ENCODE peak calls at places on chromosomes 11 and 22, in four cellular contexts. C is GM23248, Z is astrocyte, B is mesendoderm. W is an unnamed sample.

GRCh38 chr11:66904981-66905521 is 48.2 kb downstream of the LRFN4 start:
- DNase-seq in C (no peak), Z (no peak), B (no peak), W (no peak)

GRCh38 chr22:35915477-35916013 is 113.1 kb downstream of the RBFOX2 start:
- DNase-seq in C (peak; percentile 74), Z (peak; percentile 68), B (peak; percentile 31), W (peak; percentile 47)

GRCh38 chr22:30314918-30315317 is 11.8 kb downstream of the TBC1D10A start:
- DNase-seq in C (no peak), Z (peak; percentile 32), B (peak; percentile 31), W (no peak)

GRCh38 chr11:27464155-27464759 is 8.3 kb downstream of the LGR4 start:
- DNase-seq in C (peak; percentile 53), Z (peak; percentile 86), B (peak; percentile 94), W (peak; percentile 51)

GRCh38 chr11:97990162-97990920 is 1030.4 kb upstream of the CNTN5 start:
- DNase-seq in C (no peak), Z (peak; percentile 61), B (no peak), W (peak; percentile 20)

GRCh38 chr11:17171342-17171741 is 36.4 kb downstream of the PIK3C2A start:
- DNase-seq in C (peak; percentile 65), Z (peak; percentile 59), B (peak; percentile 47), W (peak; percentile 73)

GRCh38 chr11:67628710-67629385 is 889 bp downstream of the NUDT8 start:
- DNase-seq in C (no peak), Z (no peak), B (peak; percentile 65), W (no peak)

GRCh38 chr11:108019870-108020540 is 11.3 kb downstream of the CUL5 start:
- DNase-seq in C (peak; percentile 41), Z (no peak), B (peak; percentile 46), W (peak; percentile 43)

GRCh38 chr11:8060801-8061554 is 20.0 kb upstream of the TUB start:
- DNase-seq in C (peak; percentile 98), Z (peak; percentile 88), B (no peak), W (peak; percentile 62)

GRCh38 chr11:107655607-107656006 is 56.2 kb downstream of the SLN start:
- DNase-seq in C (no peak), Z (no peak), B (no peak), W (no peak)

GRCh38 chr11:2867722-2868548 is 17.6 kb downstream of the CDKN1C start:
- DNase-seq in C (no peak), Z (no peak), B (no peak), W (no peak)

GRCh38 chr22:44107341-44107740 is 73.4 kb upstream of the PARVG start:
- DNase-seq in C (no peak), Z (peak; percentile 37), B (peak; percentile 92), W (no peak)

GRCh38 chr11:116224889-116225200 is 547.9 kb downstream of the BUD13 start:
- DNase-seq in C (no peak), Z (no peak), B (no peak), W (no peak)

GRCh38 chr11:95442531-95443050 is 211.6 kb upstream of the SESN3 start:
- DNase-seq in C (no peak), Z (no peak), B (no peak), W (no peak)

GRCh38 chr11:73402834-73403185 is 26.6 kb downstream of the RELT start:
- DNase-seq in C (peak; percentile 38), Z (no peak), B (peak; percentile 45), W (peak; percentile 30)

GRCh38 chr11:49499117-49499516 is 290.7 kb upstream of the FOLH1 start:
- DNase-seq in C (no peak), Z (no peak), B (peak; percentile 24), W (no peak)

GRCh38 chr11:8258289-8258688 is 5.4 kb downstream of the LMO1 start:
- DNase-seq in C (peak; percentile 30), Z (no peak), B (no peak), W (no peak)

GRCh38 chr11:3186166-3186953 is 21.2 kb upstream of the OSBPL5 start:
- DNase-seq in C (no peak), Z (no peak), B (no peak), W (no peak)

GRCh38 chr11:70951139-70951804 is 301.1 kb downstream of the SHANK2 start:
- DNase-seq in C (peak; percentile 13), Z (no peak), B (no peak), W (no peak)

GRCh38 chr11:67252831-67253239 is 13.4 kb upstream of the GRK2 start:
- DNase-seq in C (peak; percentile 65), Z (peak; percentile 14), B (peak; percentile 79), W (peak; percentile 40)

GRCh38 chr11:43784301-43784700 is 96.3 kb upstream of the ALKBH3 start:
- DNase-seq in C (no peak), Z (no peak), B (no peak), W (no peak)

GRCh38 chr11:118007040-118007439 is 20.8 kb downstream of the IL10RA start:
- DNase-seq in C (no peak), Z (no peak), B (no peak), W (no peak)

GRCh38 chr11:96267490-96268010 is 75.4 kb downstream of the MAML2 start:
- DNase-seq in C (no peak), Z (no peak), B (no peak), W (no peak)

GRCh38 chr11:9462806-9463537 is 2.2 kb downstream of the ZNF143 start:
- DNase-seq in C (no peak), Z (peak; percentile 16), B (peak; percentile 19), W (no peak)

GRCh38 chr11:62552931-62553838 is 6.6 kb upstream of the AHNAK start:
- DNase-seq in C (peak; percentile 98), Z (peak; percentile 96), B (peak; percentile 97), W (peak; percentile 95)

DNA sequence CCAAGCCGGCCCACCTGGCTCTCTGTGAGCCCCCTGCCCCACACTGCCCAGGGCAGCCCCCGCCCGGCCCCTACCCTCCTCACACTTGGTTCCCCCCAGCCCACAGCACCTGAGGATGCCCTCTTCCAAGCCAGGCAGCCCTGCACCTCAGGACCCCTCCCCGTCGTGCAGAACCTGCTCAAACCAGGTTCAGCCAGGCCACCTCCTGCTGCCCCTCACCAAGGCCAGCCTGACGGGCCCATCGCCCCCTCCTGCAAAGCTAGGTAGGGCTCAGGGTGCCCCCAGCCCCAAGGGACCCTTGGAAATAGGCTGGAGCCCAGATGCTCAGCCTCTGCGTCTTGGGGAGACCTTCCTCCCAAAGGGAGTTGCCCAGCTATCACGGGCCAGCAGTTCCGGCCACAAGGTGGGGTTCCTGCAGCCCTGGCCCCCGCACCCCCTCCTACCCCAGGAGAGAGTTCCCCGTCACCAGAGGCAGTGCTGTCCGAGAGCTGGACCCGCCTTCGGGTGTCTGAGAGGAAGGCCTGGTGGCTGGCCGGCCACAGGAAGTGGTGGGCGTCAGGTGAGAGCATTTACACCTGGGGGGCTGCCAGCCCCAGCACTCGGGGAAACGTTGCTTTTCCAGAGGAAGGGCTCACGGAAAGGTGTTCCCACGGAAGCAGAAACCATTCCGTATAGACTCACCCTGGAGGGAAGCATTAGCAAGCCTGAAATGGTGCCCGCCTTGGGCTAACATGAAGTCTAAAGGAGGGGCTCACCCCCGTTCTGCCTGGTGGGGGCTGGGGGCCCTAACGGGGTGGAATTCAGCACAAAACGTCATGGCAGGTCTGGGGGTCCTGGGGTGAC is 3.2 kb upstream of the SYT8 start:
- DNase-seq in C (no peak), Z (no peak), B (no peak), W (no peak)
- H3K4me1 ChIP-seq in C (peaks cover 23% of the 10 kb centered on the region), Z (peaks cover 39% of the 10 kb centered on the region), B (no peaks in the 10 kb centered on the region), W (peaks cover 20% of the 10 kb centered on the region)

GRCh38 chr11:924406-925157 is 1.1 kb upstream of the AP2A2 start:
- DNase-seq in C (no peak), Z (no peak), B (no peak), W (no peak)
- H3K9ac ChIP-seq in C (no peak overlapping the region), Z (no peak overlapping the region), B (no peak overlapping the region), W (no peak overlapping the region)

DNA sequence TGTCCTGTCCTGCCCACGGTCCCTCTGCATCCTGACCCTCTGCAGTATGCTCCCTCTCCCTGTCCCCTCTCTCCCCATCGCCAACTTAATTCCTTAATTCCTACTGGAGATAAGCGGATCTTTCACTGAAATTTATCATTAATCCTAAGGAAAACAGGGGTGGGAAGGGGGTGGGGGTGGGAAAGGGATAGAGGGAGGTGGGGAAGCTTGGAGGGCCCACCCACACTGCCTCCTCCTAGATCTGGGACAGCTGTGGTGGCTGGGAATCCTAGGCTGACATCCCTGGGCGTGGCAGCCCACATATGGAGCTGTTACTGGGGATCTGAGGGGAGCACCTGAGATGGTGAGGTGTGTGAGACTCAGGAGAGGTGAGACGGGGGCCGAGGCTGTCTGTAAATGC is 14.4 kb downstream of the NECTIN1 start:
- DNase-seq in C (no peak), Z (no peak), B (no peak), W (no peak)
- H3K4me1 ChIP-seq in C (no peaks in the 10 kb centered on the region), Z (peaks cover 8% of the 10 kb centered on the region), B (peaks cover 24% of the 10 kb centered on the region), W (no peaks in the 10 kb centered on the region)

DNA sequence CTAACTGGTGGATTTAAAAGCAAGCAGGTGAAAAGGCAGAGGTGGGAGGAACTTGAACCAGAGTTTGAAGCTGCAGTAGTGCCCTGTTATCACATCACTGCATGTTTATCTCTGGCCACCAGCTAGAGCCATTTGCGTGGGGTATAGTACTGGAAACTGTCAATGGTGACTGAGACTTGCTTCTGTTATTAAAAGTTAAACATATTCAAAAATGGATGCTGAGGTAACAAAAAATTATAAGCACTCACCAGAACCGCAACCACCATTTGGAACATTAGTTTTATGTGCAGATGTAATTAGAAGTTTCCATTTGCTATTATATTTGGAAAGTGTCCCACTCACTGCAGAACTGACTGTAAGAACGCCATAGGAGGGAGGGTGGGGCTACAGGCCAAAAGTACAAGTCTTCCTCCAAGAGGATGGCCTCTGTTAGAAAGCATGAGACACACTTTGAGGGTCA is 1.2 kb upstream of the CD59 start:
- DNase-seq in C (peak; percentile 50), Z (no peak), B (no peak), W (no peak)
- H3K9ac ChIP-seq in C (peak overlapping the region; percentile 99), Z (peak overlapping the region; percentile 92), B (no peak overlapping the region), W (peak overlapping the region; percentile 94)

GRCh38 chr11:119710417-119710816 is 18.6 kb downstream of the NECTIN1 start:
- DNase-seq in C (no peak), Z (no peak), B (no peak), W (no peak)

GRCh38 chr11:119712459-119713360 is 16.3 kb downstream of the NECTIN1 start:
- DNase-seq in C (no peak), Z (no peak), B (peak; percentile 65), W (no peak)

GRCh38 chr11:119711476-119711875 is 17.5 kb downstream of the NECTIN1 start:
- DNase-seq in C (no peak), Z (no peak), B (no peak), W (no peak)

GRCh38 chr11:119713361-119714040 is 15.5 kb downstream of the NECTIN1 start:
- DNase-seq in C (no peak), Z (no peak), B (peak; percentile 59), W (no peak)

GRCh38 chr11:119712006-119712405 is 17.0 kb downstream of the NECTIN1 start:
- DNase-seq in C (no peak), Z (no peak), B (no peak), W (no peak)
- H3K4me1 ChIP-seq in C (no peaks in the 10 kb centered on the region), Z (peaks cover 12% of the 10 kb centered on the region), B (peaks cover 30% of the 10 kb centered on the region), W (no peaks in the 10 kb centered on the region)

GRCh38 chr11:61277186-61277972 is 17.7 kb downstream of the VWCE start:
- DNase-seq in C (no peak), Z (no peak), B (no peak), W (no peak)
- H3K9ac ChIP-seq in C (no peak overlapping the region), Z (no peak overlapping the region), B (no peak overlapping the region), W (no peak overlapping the region)